ENCODE peak calls at places on chromosomes 1 and 21, in seven cellular contexts. W is H1, R is HCT116, P is GM12878, N is SK-N-SH, B is K562, F is HepG2. S is an unnamed sample.

GRCh38 chr1:21021311-21021710 is 155.4 kb downstream of the EIF4G3 start:
- DNase-seq in W (no peak), R (no peak), P (no peak), N (no peak), B (no peak), F (no peak), S (no peak)

GRCh38 chr1:229886636-229887035 is 180.4 kb upstream of the GALNT2 start:
- DNase-seq in W (peak), R (no peak), P (no peak), N (no peak), B (no peak), F (no peak), S (no peak)

GRCh38 chr1:1181938-1182410 is 8.3 kb downstream of the TTLL10 start:
- DNase-seq in W (peak), R (no peak), P (no peak), N (peak), B (no peak), F (no peak), S (no peak)

GRCh38 chr1:214441119-214441518 is 110.3 kb downstream of the PTPN14 start:
- DNase-seq in W (no peak), R (no peak), P (no peak), N (no peak), B (no peak), F (no peak), S (no peak)

GRCh38 chr1:183281039-183281438 is 95.0 kb downstream of the LAMC2 start:
- DNase-seq in W (no peak), R (peak), P (no peak), N (no peak), B (no peak), F (no peak), S (peak)

GRCh38 chr1:232162001-232162400 is 467.9 kb downstream of the SIPA1L2 start:
- DNase-seq in W (no peak), R (no peak), P (no peak), N (no peak), B (no peak), F (no peak), S (no peak)

GRCh38 chr1:39087109-39087834 is 61.1 kb downstream of the NDUFS5 start:
- DNase-seq in W (no peak), R (no peak), P (no peak), N (no peak), B (no peak), F (no peak), S (no peak)

GRCh38 chr1:12052008-12052573 is 11.0 kb upstream of the TNFRSF8 start:
- DNase-seq in W (no peak), R (peak), P (peak), N (no peak), B (peak), F (no peak), S (peak)

GRCh38 chr1:212581034-212581433 is 27.5 kb upstream of the ATF3 start:
- DNase-seq in W (no peak), R (no peak), P (no peak), N (no peak), B (no peak), F (no peak), S (no peak)

GRCh38 chr1:29650476-29650875 is 414.2 kb downstream of the PTPRU start:
- DNase-seq in W (no peak), R (no peak), P (no peak), N (no peak), B (no peak), F (no peak), S (no peak)

GRCh38 chr1:36387141-36387949 is 1.6 kb upstream of the STK40 start:
- DNase-seq in W (no peak), R (no peak), P (no peak), N (no peak), B (no peak), F (no peak), S (no peak)

GRCh38 chr1:54808443-54809207 is 7.5 kb upstream of the TTC22 start:
- DNase-seq in W (peak), R (no peak), P (no peak), N (no peak), B (no peak), F (no peak), S (no peak)

GRCh38 chr21:45993210-45994085 is 11.9 kb downstream of the COL6A1 start:
- DNase-seq in W (no peak), R (no peak), P (no peak), N (no peak), B (no peak), F (no peak), S (no peak)

GRCh38 chr1:16117369-16117768 is 38.5 kb downstream of the EPHA2 start:
- DNase-seq in W (no peak), R (no peak), P (no peak), N (no peak), B (no peak), F (no peak), S (no peak)

GRCh38 chr21:14875704-14876364 is 189.0 kb downstream of the NRIP1 start:
- DNase-seq in W (no peak), R (no peak), P (peak), N (no peak), B (no peak), F (peak), S (no peak)

GRCh38 chr1:13583592-13583963 is at the start of gene PDPN:
- DNase-seq in W (peak), R (no peak), P (no peak), N (no peak), B (no peak), F (no peak), S (no peak)

GRCh38 chr1:69671363-69672010 is 103.8 kb downstream of the LRRC7 start:
- DNase-seq in W (no peak), R (no peak), P (no peak), N (no peak), B (no peak), F (no peak), S (no peak)

GRCh38 chr1:162349635-162350330 is 26.9 kb downstream of the SPATA46 start:
- DNase-seq in W (no peak), R (peak), P (no peak), N (no peak), B (peak), F (no peak), S (no peak)

GRCh38 chr1:36248250-36248894 is 24.1 kb downstream of the THRAP3 start:
- DNase-seq in W (no peak), R (peak), P (no peak), N (no peak), B (no peak), F (peak), S (no peak)

GRCh38 chr1:108691128-108691885 is 803 bp upstream of the PRPF38B start:
- DNase-seq in W (no peak), R (no peak), P (no peak), N (no peak), B (no peak), F (no peak), S (peak)

GRCh38 chr1:161324020-161324419 is 9.8 kb downstream of the SDHC start:
- DNase-seq in W (no peak), R (no peak), P (no peak), N (no peak), B (no peak), F (no peak), S (no peak)

GRCh38 chr21:39676054-39676771 is 63.5 kb downstream of the B3GALT5 start:
- DNase-seq in W (no peak), R (no peak), P (peak), N (peak), B (no peak), F (peak), S (peak)

GRCh38 chr1:116380499-116381316 is 7.7 kb downstream of the ATP1A1 start:
- DNase-seq in W (no peak), R (no peak), P (no peak), N (no peak), B (no peak), F (no peak), S (no peak)

GRCh38 chr1:22710688-22711024 is at the start of gene EPHB2:
- DNase-seq in W (peak), R (no peak), P (no peak), N (peak), B (peak), F (no peak), S (no peak)

GRCh38 chr1:53127546-53127945 is 14.9 kb downstream of the SLC1A7 start:
- DNase-seq in W (no peak), R (no peak), P (no peak), N (no peak), B (no peak), F (no peak), S (no peak)

GRCh38 chr1:8862528-8862927 is 16.0 kb downstream of the ENO1 start:
- DNase-seq in W (peak), R (no peak), P (no peak), N (peak), B (peak), F (no peak), S (no peak)

GRCh38 chr1:90046635-90047034 is 51.7 kb downstream of the ZNF326 start:
- DNase-seq in W (no peak), R (no peak), P (no peak), N (no peak), B (no peak), F (no peak), S (no peak)

GRCh38 chr1:17393225-17393624 is 21.2 kb downstream of the PADI6 start:
- DNase-seq in W (no peak), R (no peak), P (no peak), N (no peak), B (no peak), F (no peak), S (no peak)

GRCh38 chr1:175479521-175480342 is 263.7 kb downstream of the TNR start:
- DNase-seq in W (no peak), R (no peak), P (no peak), N (no peak), B (no peak), F (no peak), S (no peak)

GRCh38 chr1:158040323-158040722 is 46.9 kb downstream of the KIRREL1 start:
- DNase-seq in W (no peak), R (no peak), P (no peak), N (no peak), B (no peak), F (no peak), S (no peak)

GRCh38 chr1:112325504-112325903 is 70.5 kb upstream of the CTTNBP2NL start:
- DNase-seq in W (no peak), R (no peak), P (no peak), N (no peak), B (no peak), F (no peak), S (no peak)
- TF ChIP-seq JUND in W (no peak), R (no peak), P (no peak), N (no peak), B (no peak), F (no peak), S (no peak)

DNA sequence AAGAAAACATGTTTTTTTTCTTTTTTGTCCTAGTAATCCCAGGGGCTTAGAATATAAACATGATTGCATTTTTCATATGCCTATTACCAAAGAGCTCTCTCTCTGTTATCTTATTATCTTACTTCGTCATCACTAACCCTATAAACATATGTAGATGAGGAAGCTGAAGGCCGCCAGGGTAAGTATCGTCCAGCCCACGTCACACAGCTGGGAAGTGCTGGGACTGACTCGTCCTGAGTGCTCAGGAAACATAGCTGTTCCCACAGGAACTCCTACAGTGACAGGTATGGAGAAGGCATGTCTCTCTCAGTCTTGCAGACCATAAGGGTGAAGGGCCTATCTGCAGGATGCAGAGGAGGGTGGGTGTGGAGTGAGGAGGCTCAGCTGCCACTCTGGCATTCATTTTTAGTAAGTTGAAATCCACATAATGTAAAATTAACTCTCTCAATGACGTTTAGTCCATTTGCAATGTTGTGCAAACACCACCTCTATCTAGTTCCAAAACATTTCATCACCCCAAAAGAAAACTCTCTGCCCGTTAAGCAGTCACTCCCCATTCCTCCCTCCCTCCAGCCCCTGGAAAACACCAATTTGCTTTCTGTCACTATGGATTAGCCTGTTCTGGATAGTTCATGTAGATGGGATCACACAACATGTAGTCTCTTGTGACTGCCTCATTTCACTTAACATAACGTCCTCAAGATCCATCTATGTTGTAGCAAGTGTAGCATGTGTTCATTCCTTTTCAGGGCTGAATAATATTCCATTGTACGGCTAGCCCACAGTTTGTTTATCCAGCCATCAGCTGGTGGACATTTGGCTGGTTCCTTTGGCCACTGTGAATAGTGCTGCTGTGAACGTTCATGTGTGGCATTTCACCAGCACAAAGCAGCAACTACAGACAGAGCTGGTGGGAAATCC is 68.3 kb downstream of the TCP10L start:
- DNase-seq in W (no peak), R (no peak), P (no peak), N (no peak), B (no peak), F (no peak), S (peak)
- TF ChIP-seq JUND in W (no peak), R (no peak), P (no peak), N (peak), B (peak), F (no peak), S (no peak)

GRCh38 chr21:42374457-42374856 is 8.1 kb upstream of the TFF1 start:
- DNase-seq in W (no peak), R (no peak), P (no peak), N (no peak), B (no peak), F (no peak), S (no peak)
- TF ChIP-seq JUND in W (no peak), R (no peak), P (no peak), N (no peak), B (no peak), F (no peak), S (no peak)

DNA sequence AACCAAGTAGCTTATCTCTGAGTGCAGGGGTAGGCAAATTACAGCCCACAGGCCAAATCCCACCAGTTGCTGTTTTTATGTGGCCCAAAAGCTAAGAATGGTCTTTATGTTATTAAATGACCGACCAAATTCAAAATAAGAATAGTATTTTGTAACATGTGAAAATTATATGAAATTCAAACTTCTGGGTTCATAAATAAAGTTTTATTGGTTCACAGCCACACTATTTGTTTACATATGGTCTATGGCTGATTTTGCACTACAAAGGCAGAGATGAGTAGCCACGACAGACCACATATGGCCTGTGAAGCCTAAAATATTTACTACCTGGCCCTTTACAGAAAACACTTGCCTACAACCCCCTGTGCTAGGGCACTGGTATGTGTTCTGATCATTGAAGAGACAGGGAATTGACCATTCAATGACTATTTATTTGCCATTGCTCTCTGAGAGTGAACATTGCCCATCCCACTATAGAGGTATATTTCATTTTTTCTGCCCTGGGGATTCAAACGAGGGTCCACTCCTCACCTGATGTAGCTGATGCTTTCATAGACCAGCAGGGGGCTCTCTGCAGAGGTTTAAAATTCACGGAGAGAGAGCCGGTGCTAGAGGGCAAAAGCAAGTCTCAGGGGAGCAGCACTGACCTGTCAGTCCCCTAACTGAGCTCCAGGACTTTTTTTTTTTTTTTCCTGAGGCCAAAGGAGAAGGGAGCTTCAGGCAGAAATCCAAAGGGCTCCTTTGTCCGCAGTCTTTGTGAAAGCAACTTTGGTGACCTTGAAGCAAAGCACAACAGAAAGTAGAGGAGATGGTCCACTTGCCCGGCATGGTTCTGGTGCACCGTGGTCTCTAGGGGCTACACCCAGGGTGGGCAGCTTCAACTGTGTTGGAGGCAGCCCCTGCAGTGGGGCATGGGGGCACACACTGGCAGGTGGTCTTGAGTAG is 7.3 kb upstream of the GNL2 start:
- DNase-seq in W (peak), R (no peak), P (no peak), N (peak), B (peak), F (peak), S (peak)
- TF ChIP-seq JUND in W (no peak), R (no peak), P (no peak), N (no peak), B (no peak), F (no peak), S (no peak)

GRCh38 chr1:3077561-3077960 is 8.6 kb downstream of the PRDM16 start:
- DNase-seq in W (no peak), R (no peak), P (no peak), N (no peak), B (no peak), F (no peak), S (no peak)

GRCh38 chr1:3079381-3080093 is 10.5 kb downstream of the PRDM16 start:
- DNase-seq in W (no peak), R (no peak), P (no peak), N (no peak), B (no peak), F (no peak), S (no peak)

GRCh38 chr1:3077081-3077480 is 8.1 kb downstream of the PRDM16 start:
- DNase-seq in W (no peak), R (no peak), P (no peak), N (no peak), B (no peak), F (no peak), S (no peak)

GRCh38 chr1:3078941-3079340 is 9.9 kb downstream of the PRDM16 start:
- DNase-seq in W (no peak), R (no peak), P (no peak), N (no peak), B (no peak), F (no peak), S (no peak)

DNA sequence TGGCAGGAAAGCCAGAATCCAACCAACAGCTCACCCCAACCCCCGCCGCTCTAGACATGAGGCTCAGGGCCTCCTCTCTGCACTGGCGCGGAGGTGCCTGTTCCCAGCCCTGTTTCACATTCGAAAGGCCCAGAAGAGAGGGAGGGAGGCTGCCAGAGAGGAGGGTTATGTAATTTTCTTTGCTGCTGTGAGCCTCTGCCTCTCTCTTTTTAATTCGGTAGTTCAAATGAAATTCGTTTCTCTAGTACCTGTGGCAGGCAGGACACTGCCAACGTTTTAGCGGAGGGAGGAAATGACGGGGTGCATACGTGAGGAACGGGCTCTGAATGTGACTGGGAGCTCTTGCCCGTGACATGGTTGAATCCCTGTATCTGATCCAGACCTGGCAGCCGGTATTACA is 9.4 kb downstream of the PRDM16 start:
- DNase-seq in W (no peak), R (no peak), P (no peak), N (no peak), B (no peak), F (no peak), S (no peak)
- TF ChIP-seq JUND in W (no peak), R (no peak), P (no peak), N (no peak), B (no peak), F (no peak), S (no peak)